ENCODE peak calls at places on chromosomes 11 and 22, in six cellular contexts. O is ovary, S is lower lobe of right lung, Q is dorsolateral prefrontal cortex, A is endothelial cell of umbilical vein, P is AG04450. B is an unnamed sample.

GRCh38 chr11:1168721-1169161 is 11.0 kb downstream of the MUC5AC start:
- DNase-seq in Q (no peak), A (no peak), S (peak; percentile 40), O (no peak), P (no peak), B (no peak)

GRCh38 chr11:116162541-116163230 is 610.1 kb downstream of the BUD13 start:
- DNase-seq in A (no peak), P (no peak), S (no peak), Q (no peak), O (no peak), B (no peak)

GRCh38 chr11:67613313-67613959 is 6.7 kb downstream of the NDUFV1 start:
- DNase-seq in A (no peak), S (peak; percentile 44), P (no peak), O (no peak), Q (no peak), B (no peak)

GRCh38 chr11:17790453-17790852 is 55.9 kb downstream of the KCNC1 start:
- DNase-seq in P (peak; percentile 63), Q (no peak), S (no peak), O (no peak), A (no peak), B (no peak)

GRCh38 chr11:63829823-63830489 is 9.0 kb upstream of the MARK2 start:
- DNase-seq in Q (no peak), O (no peak), A (peak; percentile 44), S (no peak), P (no peak), B (no peak)

GRCh38 chr22:24685804-24686203 is 82.8 kb downstream of the GGT1 start:
- DNase-seq in S (no peak), A (no peak), O (no peak), Q (no peak), P (no peak), B (no peak)

GRCh38 chr11:46588131-46588530 is 5.7 kb downstream of the AMBRA1 start:
- DNase-seq in O (no peak), P (peak; percentile 29), A (no peak), Q (no peak), S (no peak), B (no peak)

GRCh38 chr22:24985824-24986214 is 33.3 kb downstream of the KIAA1671 start:
- DNase-seq in P (no peak), S (no peak), Q (no peak), O (peak; percentile 43), A (peak; percentile 99), B (no peak)

GRCh38 chr11:17778956-17779860 is 44.6 kb downstream of the KCNC1 start:
- DNase-seq in A (no peak), Q (no peak), O (no peak), S (no peak), P (no peak), B (no peak)

GRCh38 chr11:31237819-31238771 is 131.4 kb downstream of the DCDC1 start:
- DNase-seq in A (no peak), P (no peak), Q (no peak), O (no peak), S (no peak), B (no peak)

GRCh38 chr11:31236052-31236652 is 133.4 kb downstream of the DCDC1 start:
- DNase-seq in Q (no peak), A (peak; percentile 14), O (no peak), P (no peak), S (no peak), B (no peak)

GRCh38 chr11:31233425-31233824 is 136.1 kb downstream of the DCDC1 start:
- DNase-seq in A (no peak), S (no peak), O (no peak), Q (no peak), P (no peak), B (no peak)
- TF ChIP-seq CTCF in A (no peak), S (no peak), O (no peak), Q (no peak), P (no peak), B (no peak)

DNA sequence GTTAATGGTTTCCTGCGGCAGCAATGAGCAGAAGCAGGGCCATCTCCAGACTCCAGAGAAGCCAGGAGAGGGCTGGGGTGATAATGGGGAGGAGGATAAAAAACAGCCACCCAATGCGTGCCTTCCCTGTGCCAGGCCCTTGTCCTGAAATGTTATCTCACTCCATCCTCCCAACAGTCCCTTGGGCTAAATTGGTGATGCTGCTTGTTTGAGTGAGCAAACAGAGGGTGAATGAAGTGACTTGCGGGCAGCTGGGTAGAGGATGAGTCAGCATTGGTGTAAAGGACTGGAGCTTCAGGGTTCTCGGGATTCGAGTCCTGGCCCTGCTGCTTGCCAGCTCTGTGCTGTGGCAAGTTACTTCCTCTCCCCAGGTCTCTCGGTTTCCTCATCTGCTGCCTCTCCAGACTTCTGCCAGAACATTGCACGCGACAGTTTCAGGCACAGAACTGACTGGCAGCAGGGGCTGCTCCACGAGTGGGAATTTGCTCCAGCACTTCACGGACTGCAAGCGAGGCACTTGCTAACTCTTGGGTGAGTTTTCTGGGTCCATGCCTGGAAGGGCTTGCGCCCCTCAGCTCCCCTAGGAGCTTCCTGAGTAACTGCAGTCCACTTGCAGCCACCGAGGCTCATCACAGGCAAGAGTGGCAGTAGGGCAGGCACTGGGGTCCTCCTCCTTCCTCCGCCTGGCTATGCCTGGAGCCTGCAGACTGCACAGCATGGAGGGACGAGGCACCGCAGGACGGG is at the start of gene P2RY6:
- DNase-seq in S (peak; percentile 62), O (no peak), P (no peak), Q (no peak), A (no peak), B (peak; percentile 16)
- H3K4me3 ChIP-seq in S (peak within 1 kb of the TSS; percentile 17), O (no peak within 1 kb of the TSS), P (no peak within 1 kb of the TSS), Q (peak within 1 kb of the TSS; percentile 5), A (no peak within 1 kb of the TSS), B (no peak within 1 kb of the TSS)

DNA sequence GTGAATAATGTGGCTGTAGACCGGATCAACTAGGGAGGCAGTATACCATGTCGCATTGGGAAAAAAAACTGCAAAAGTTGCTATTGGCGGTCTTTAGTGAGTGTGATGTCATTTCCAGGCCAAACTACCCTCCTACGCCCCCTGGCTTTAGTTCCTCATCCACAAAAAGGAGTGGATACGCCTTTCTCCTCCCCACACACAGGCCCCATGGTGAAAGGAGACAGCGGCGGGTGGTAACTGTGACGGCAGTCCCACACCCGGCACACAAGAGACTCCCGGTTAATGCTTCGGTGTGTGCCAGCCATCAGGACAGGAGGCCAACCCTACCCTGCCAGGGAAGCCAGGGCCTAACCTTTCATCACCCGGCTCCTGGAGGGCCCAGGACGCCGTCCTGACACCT is 11.0 kb downstream of the TP53I11 start:
- DNase-seq in Q (no peak), S (no peak), O (no peak), P (no peak), A (peak; percentile 25), B (no peak)
- TF ChIP-seq CTCF in Q (peak; percentile 9), S (peak; percentile 13), O (no peak), P (peak; percentile 34), A (peak; percentile 30), B (peak; percentile 14)

GRCh38 chr11:2378527-2379210 is 1.6 kb downstream of the CD81 start:
- DNase-seq in A (peak; percentile 34), S (peak; percentile 69), P (peak; percentile 42), Q (peak; percentile 29), O (peak; percentile 70), B (no peak)

GRCh38 chr11:2380807-2381350 is 3.8 kb downstream of the CD81 start:
- DNase-seq in Q (no peak), A (peak; percentile 57), O (peak; percentile 53), P (no peak), S (peak; percentile 93), B (no peak)

GRCh38 chr11:2380396-2380795 is 3.3 kb downstream of the CD81 start:
- DNase-seq in A (no peak), P (no peak), S (no peak), Q (no peak), O (peak; percentile 22), B (no peak)

GRCh38 chr11:2377511-2378443 is 667 bp downstream of the CD81 start:
- DNase-seq in A (peak; percentile 58), O (peak; percentile 85), Q (peak; percentile 58), P (no peak), S (peak; percentile 83), B (no peak)

GRCh38 chr11:2379471-2380174 is 2.5 kb downstream of the CD81 start:
- DNase-seq in S (peak; percentile 48), Q (no peak), O (peak; percentile 33), A (no peak), P (no peak), B (no peak)
- H3K4me3 ChIP-seq in S (peak overlapping the region; percentile 48), Q (peak overlapping the region; percentile 37), O (peak overlapping the region; percentile 2), A (no peak overlapping the region), P (peak overlapping the region; percentile 88), B (peak overlapping the region; percentile 79)

GRCh38 chr11:69950120-69950519 is 128.0 kb upstream of the ANO1 start:
- DNase-seq in Q (no peak), P (no peak), S (no peak), O (no peak), A (peak; percentile 12), B (no peak)
- TF ChIP-seq CTCF in Q (no peak), P (peak; percentile 45), S (peak; percentile 31), O (no peak), A (peak; percentile 45), B (peak; percentile 12)

GRCh38 chr22:19175602-19176174 is 2.8 kb downstream of the SLC25A1 start:
- DNase-seq in S (no peak), P (no peak), O (no peak), A (no peak), Q (no peak), B (no peak)

GRCh38 chr22:19177164-19178064 is 1.1 kb downstream of the SLC25A1 start:
- DNase-seq in S (no peak), O (no peak), A (no peak), Q (no peak), P (no peak), B (no peak)

GRCh38 chr22:19176175-19176630 is 2.3 kb downstream of the SLC25A1 start:
- DNase-seq in Q (no peak), A (no peak), S (no peak), O (no peak), P (no peak), B (no peak)

GRCh38 chr22:19178065-19178658 is 374 bp downstream of the SLC25A1 start:
- DNase-seq in S (peak; percentile 74), P (no peak), A (peak; percentile 46), Q (no peak), O (no peak), B (no peak)

DNA sequence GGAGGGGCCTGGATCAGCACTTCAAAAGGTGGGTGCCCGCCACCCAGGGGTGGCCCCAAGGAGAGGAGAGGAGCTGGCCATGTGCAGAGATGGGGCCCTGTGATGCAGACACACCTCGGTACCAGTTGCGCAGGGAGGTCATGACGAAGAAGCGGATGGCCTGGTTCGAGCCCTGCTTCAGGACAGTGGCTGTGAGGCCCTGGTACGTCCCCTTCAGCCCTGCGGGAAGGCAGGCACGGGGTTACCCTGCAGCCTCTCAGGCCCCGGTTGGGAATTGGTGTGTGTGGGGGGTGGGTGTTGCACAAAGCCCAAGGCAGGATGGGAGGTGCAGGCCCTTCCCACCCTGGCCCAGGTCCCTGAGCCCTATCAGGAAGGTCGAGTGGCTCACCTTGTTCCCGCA is 1.8 kb downstream of the SLC25A1 start:
- DNase-seq in Q (no peak), P (no peak), A (no peak), O (no peak), S (no peak), B (no peak)
- H3K4me3 ChIP-seq in Q (no peak overlapping the region), P (peak overlapping the region; percentile 68), A (no peak overlapping the region), O (no peak overlapping the region), S (peak overlapping the region; percentile 81), B (peak overlapping the region; percentile 71)

GRCh38 chr22:22997988-22998387 is 72.3 kb upstream of the GNAZ start:
- DNase-seq in O (no peak), P (no peak), S (no peak), Q (no peak), A (no peak), B (no peak)
- TF ChIP-seq CTCF in O (no peak), P (no peak), S (no peak), Q (no peak), A (no peak), B (no peak)

B was measured in AG04449.